ENCODE peak calls at places on chromosome 3, in four cellular contexts. J is psoas muscle, U is body of pancreas, R is HCT116. A is an unnamed sample.

GRCh38 chr3:44674211-44674610 is 25.7 kb downstream of the ZNF35 start:
- DNase-seq in U (no peak), R (no peak), J (no peak), A (no peak)

GRCh38 chr3:172271386-172271976 is 176.8 kb downstream of the GHSR start:
- DNase-seq in U (no peak), J (no peak), R (no peak), A (no peak)

GRCh38 chr3:51813539-51813938 is 34.5 kb upstream of the IQCF6 start:
- DNase-seq in U (peak; percentile 45), J (peak; percentile 44), R (no peak), A (peak; percentile 58)

GRCh38 chr3:107208100-107208499 is 169.1 kb upstream of the CCDC54 start:
- DNase-seq in U (peak; percentile 60), R (peak; percentile 28), J (no peak), A (no peak)

GRCh38 chr3:89314454-89314853 is 207.0 kb downstream of the EPHA3 start:
- DNase-seq in J (no peak), U (no peak), R (no peak), A (peak; percentile 29)

GRCh38 chr3:10875914-10876313 is 59.9 kb downstream of the SLC6A11 start:
- DNase-seq in J (no peak), R (no peak), U (no peak), A (no peak)

GRCh38 chr3:38829404-38829803 is 13.4 kb upstream of the SCN10A start:
- DNase-seq in J (peak; percentile 23), R (no peak), U (no peak), A (no peak)

GRCh38 chr3:150379469-150379868 is 28.6 kb upstream of the TSC22D2 start:
- DNase-seq in J (no peak), R (no peak), U (no peak), A (no peak)

GRCh38 chr3:79521221-79521848 is 246.5 kb downstream of the ROBO1 start:
- DNase-seq in U (no peak), J (no peak), R (peak; percentile 8), A (no peak)

GRCh38 chr3:99927651-99928390 is 110.2 kb downstream of the CMSS1 start:
- DNase-seq in R (no peak), U (no peak), J (no peak), A (no peak)

GRCh38 chr3:184391266-184391665 is 11.4 kb downstream of the CHRD start:
- DNase-seq in J (no peak), R (no peak), U (no peak), A (no peak)

GRCh38 chr3:147397911-147398809 is 8.2 kb downstream of the ZIC4 start:
- DNase-seq in R (no peak), U (no peak), J (no peak), A (no peak)

GRCh38 chr3:173743512-173743911 is 346.0 kb downstream of the NLGN1 start:
- DNase-seq in J (no peak), R (no peak), U (no peak), A (no peak)

GRCh38 chr3:5013021-5013906 is 34.0 kb downstream of the BHLHE40 start:
- DNase-seq in U (no peak), R (peak; percentile 85), J (no peak), A (no peak)

GRCh38 chr3:124374583-124374982 is 355.7 kb upstream of the UMPS start:
- DNase-seq in J (no peak), R (no peak), U (no peak), A (no peak)

GRCh38 chr3:177490626-177491025 is 293.3 kb upstream of the TBL1XR1 start:
- DNase-seq in J (no peak), U (no peak), R (no peak), A (peak; percentile 66)

GRCh38 chr3:4394048-4394447 is 73.0 kb downstream of the SUMF1 start:
- DNase-seq in R (no peak), J (no peak), U (no peak), A (no peak)

GRCh38 chr3:136899622-136900158 is 37.7 kb downstream of the NCK1 start:
- DNase-seq in U (no peak), J (no peak), R (no peak), A (no peak)

GRCh38 chr3:11379824-11380281 is 107.7 kb downstream of the ATG7 start:
- DNase-seq in R (no peak), U (no peak), J (no peak), A (no peak)

GRCh38 chr3:169367016-169367415 is 296.5 kb downstream of the MECOM start:
- DNase-seq in J (no peak), U (no peak), R (no peak), A (no peak)

GRCh38 chr3:70726966-70727365 is 414.5 kb upstream of the MDFIC2 start:
- DNase-seq in J (no peak), U (no peak), R (no peak), A (no peak)
- H3K4me3 ChIP-seq in J (no peak overlapping the region), U (no peak overlapping the region), R (no peak overlapping the region), A (no peak overlapping the region)

GRCh38 chr3:168088106-168088722 is 7.5 kb downstream of the GOLIM4 start:
- DNase-seq in J (no peak), U (peak; percentile 33), R (no peak), A (no peak)

GRCh38 chr3:168091299-168091852 is 4.3 kb downstream of the GOLIM4 start:
- DNase-seq in J (no peak), U (no peak), R (no peak), A (no peak)

GRCh38 chr3:168091961-168092360 is 3.8 kb downstream of the GOLIM4 start:
- DNase-seq in R (no peak), U (no peak), J (no peak), A (no peak)

GRCh38 chr3:168089179-168089771 is 6.4 kb downstream of the GOLIM4 start:
- DNase-seq in R (no peak), U (no peak), J (no peak), A (no peak)

GRCh38 chr3:168090306-168091085 is 5.2 kb downstream of the GOLIM4 start:
- DNase-seq in J (no peak), R (no peak), U (no peak), A (no peak)
- TF ChIP-seq CTCF in J (no peak), R (no peak), U (no peak), A (no peak)

GRCh38 chr3:16174976-16175901 is 759 bp downstream of the GALNT15 start:
- DNase-seq in R (no peak), U (no peak), J (peak; percentile 39), A (no peak)
- H3K27ac ChIP-seq in R (no peak overlapping the region), U (peak overlapping the region; percentile 18), J (peak overlapping the region; percentile 83), A (peak overlapping the region; percentile 91)

DNA sequence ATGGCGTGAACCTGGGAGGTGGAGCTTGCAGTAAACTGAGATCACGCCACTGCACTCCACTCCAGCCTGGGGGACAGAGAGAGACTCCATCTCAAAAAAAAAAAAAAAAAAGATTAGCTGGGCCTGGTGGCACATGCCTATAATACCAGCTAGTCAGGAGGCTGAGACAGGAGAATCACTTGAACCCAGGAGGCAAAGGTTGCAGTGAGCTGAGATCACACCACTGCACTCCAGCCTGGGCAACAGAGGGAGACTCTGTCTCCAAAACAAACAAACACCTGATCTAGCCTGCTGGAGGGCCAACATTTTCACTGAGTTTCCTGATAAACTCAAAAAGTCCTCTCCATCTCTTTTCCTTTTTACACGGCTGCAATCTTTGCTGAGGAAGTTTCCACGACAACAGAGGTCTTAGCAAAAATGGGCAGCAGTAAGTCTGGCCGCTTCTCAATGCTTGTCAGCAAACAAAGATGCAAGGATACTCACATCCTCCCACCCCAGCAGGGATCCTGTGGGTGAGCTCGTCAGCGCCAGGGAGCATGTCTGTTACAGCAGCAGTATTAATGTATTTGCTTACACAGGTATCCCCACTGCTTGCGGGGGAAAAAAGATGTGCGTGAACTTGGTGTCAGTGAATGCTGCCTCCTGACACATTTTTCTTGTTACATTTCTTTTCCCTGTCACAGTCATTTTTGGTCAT is 21.0 kb upstream of the CCDC174 start:
- DNase-seq in R (no peak), U (no peak), J (no peak), A (no peak)
- H3K4me3 ChIP-seq in R (no peak overlapping the region), U (no peak overlapping the region), J (no peak overlapping the region), A (no peak overlapping the region)

GRCh38 chr3:133437391-133438093 is 37.7 kb downstream of the BFSP2 start:
- DNase-seq in J (no peak), U (peak; percentile 13), R (no peak), A (no peak)
- TF ChIP-seq CTCF in J (no peak), U (no peak), R (no peak), A (no peak)

GRCh38 chr3:126526668-126527005 is 2.7 kb downstream of the CHST13 start:
- DNase-seq in R (no peak), U (no peak), J (no peak), A (no peak)
- H3K27ac ChIP-seq in R (no peak overlapping the region), U (no peak overlapping the region), J (no peak overlapping the region), A (no peak overlapping the region)

GRCh38 chr3:27315003-27315402 is 54.2 kb downstream of the NEK10 start:
- DNase-seq in U (no peak), J (no peak), R (no peak), A (no peak)

GRCh38 chr3:27311400-27311799 is 57.8 kb downstream of the NEK10 start:
- DNase-seq in J (no peak), U (no peak), R (peak; percentile 90), A (no peak)

GRCh38 chr3:27310693-27311092 is 58.5 kb downstream of the NEK10 start:
- DNase-seq in U (no peak), R (peak; percentile 13), J (no peak), A (no peak)

GRCh38 chr3:27307566-27307965 is 61.6 kb downstream of the NEK10 start:
- DNase-seq in R (no peak), J (no peak), U (no peak), A (no peak)

GRCh38 chr3:27312044-27312668 is 57.0 kb downstream of the NEK10 start:
- DNase-seq in R (peak; percentile 75), U (no peak), J (no peak), A (no peak)
- H3K4me3 ChIP-seq in R (no peak overlapping the region), U (no peak overlapping the region), J (no peak overlapping the region), A (no peak overlapping the region)

GRCh38 chr3:178703268-178703975 is 167.2 kb downstream of the KCNMB2 start:
- DNase-seq in R (no peak), J (no peak), U (no peak), A (no peak)
- TF ChIP-seq CTCF in R (no peak), J (no peak), U (no peak), A (no peak)

GRCh38 chr3:48306290-48306689 is 27.2 kb downstream of the SPINK8 start:
- DNase-seq in J (no peak), U (no peak), R (no peak), A (no peak)
- H3K27ac ChIP-seq in J (no peak overlapping the region), U (no peak overlapping the region), R (no peak overlapping the region), A (no peak overlapping the region)

A was measured in dorsolateral prefrontal cortex.